ENCODE peak calls at places on chromosomes 12 and 14, in five cellular contexts. L is NCI-H774, S is MM.1S, P is amniotic stem cell, E is heart right ventricle. K is an unnamed sample.

GRCh38 chr12:112870267-112870980 is 36.3 kb upstream of the OAS1 start:
- DNase-seq in P (no peak), L (no peak), E (no peak), S (no peak), K (peak)

GRCh38 chr12:65432606-65433005 is 154.1 kb downstream of the MSRB3 start:
- DNase-seq in E (no peak), L (no peak), P (no peak), S (no peak), K (no peak)

GRCh38 chr14:85010186-85010585 is 519.8 kb upstream of the FLRT2 start:
- DNase-seq in E (no peak), S (no peak), P (no peak), L (no peak), K (no peak)

GRCh38 chr14:92692822-92693226 is 55.6 kb downstream of the LGMN start:
- DNase-seq in L (peak), S (peak), E (peak), P (no peak), K (no peak)

GRCh38 chr12:47184813-47185212 is 105.1 kb upstream of the AMIGO2 start:
- DNase-seq in S (no peak), P (no peak), L (no peak), E (no peak), K (no peak)

GRCh38 chr12:109018276-109018675 is 2.6 kb downstream of the SVOP start:
- DNase-seq in E (no peak), P (no peak), S (no peak), L (no peak), K (no peak)

GRCh38 chr14:64549016-64549415 is 745 bp upstream of the PPP1R36 start:
- DNase-seq in S (no peak), L (no peak), E (no peak), P (no peak), K (no peak)

GRCh38 chr14:80215756-80216581 is 4.7 kb upstream of the DIO2 start:
- DNase-seq in P (no peak), L (no peak), E (peak), S (no peak), K (no peak)

GRCh38 chr12:31583878-31584277 is 7.1 kb downstream of the DENND5B start:
- DNase-seq in S (no peak), P (no peak), L (no peak), E (no peak), K (no peak)

GRCh38 chr14:81534510-81535074 is 939 bp upstream of the SEL1L start:
- DNase-seq in E (no peak), P (no peak), S (no peak), L (no peak), K (no peak)

GRCh38 chr14:58082491-58083098 is 69.4 kb downstream of the ARMH4 start:
- DNase-seq in S (no peak), L (no peak), E (no peak), P (peak), K (no peak)